ENCODE peak calls at places on chromosomes 5 and 9, in seven cellular contexts. D is PC-9, B is cardiac fibroblast, I is neural progenitor cell, W is NCI-H1092, K is GM12891, V is fibroblast of mammary gland. Z is an unnamed sample.

GRCh38 chr9:69028754-69029153 is 6.8 kb upstream of the FXN start:
- DNase-seq in B (no peak), K (no peak), W (no peak), I (no peak), D (no peak), V (no peak), Z (peak)

GRCh38 chr5:83552275-83552674 is 80.7 kb downstream of the VCAN start:
- DNase-seq in I (no peak), D (no peak), B (no peak), V (no peak), K (no peak), W (no peak), Z (no peak)

GRCh38 chr9:37551468-37551867 is 24.7 kb downstream of the FBXO10 start:
- DNase-seq in K (no peak), V (no peak), B (no peak), I (no peak), D (no peak), W (no peak), Z (no peak)

GRCh38 chr9:36878986-36879982 is 154.8 kb downstream of the PAX5 start:
- DNase-seq in D (no peak), K (no peak), B (no peak), W (no peak), V (no peak), I (no peak), Z (peak)

GRCh38 chr5:8954801-8955200 is 591.1 kb downstream of the SEMA5A start:
- DNase-seq in I (no peak), B (no peak), W (no peak), V (peak), K (no peak), D (no peak), Z (no peak)

GRCh38 chr5:107564896-107565295 is 105.8 kb downstream of the EFNA5 start:
- DNase-seq in W (no peak), V (peak), I (no peak), B (peak), D (no peak), K (no peak), Z (no peak)

GRCh38 chr5:177399903-177400868 is at the start of gene PFN3:
- DNase-seq in W (no peak), K (no peak), V (peak), D (no peak), B (peak), I (no peak), Z (no peak)

GRCh38 chr5:34497031-34497808 is 158.9 kb upstream of the RAI14 start:
- DNase-seq in B (peak), W (peak), V (peak), I (no peak), D (no peak), K (no peak), Z (no peak)

GRCh38 chr9:2125909-2126308 is 110.8 kb downstream of the SMARCA2 start:
- DNase-seq in B (peak), I (no peak), W (no peak), K (peak), D (no peak), V (peak), Z (no peak)

GRCh38 chr5:152688561-152689274 is 283.6 kb upstream of the NMUR2 start:
- DNase-seq in V (peak), K (no peak), B (peak), I (no peak), D (peak), W (no peak), Z (no peak)

GRCh38 chr9:35618854-35619799 is 914 bp upstream of the CD72 start:
- DNase-seq in B (peak), I (no peak), V (no peak), K (no peak), D (no peak), W (no peak), Z (peak)